ENCODE peak calls at places on chromosomes 6 and 20, in nine cellular contexts. P, R, C, V, B, X, E, Q and H are unnamed samples.

GRCh38 chr20:62898970-62899632 is 27.2 kb downstream of the DIDO1 start:
- DNase-seq in P (no peak), R (no peak), C (no peak), V (no peak), B (no peak), X (no peak), E (no peak), Q (no peak), H (no peak)

GRCh38 chr6:126919947-126920346 is 198.5 kb upstream of the RSPO3 start:
- DNase-seq in P (no peak), R (no peak), C (peak), V (no peak), B (no peak), X (no peak), E (no peak), Q (no peak), H (peak)

GRCh38 chr6:10347561-10348327 is 67.1 kb downstream of the TFAP2A start:
- DNase-seq in P (no peak), R (no peak), C (peak), V (no peak), B (no peak), X (no peak), E (no peak), Q (no peak), H (peak)

GRCh38 chr6:10763006-10763405 is 15.4 kb downstream of the TMEM14B start:
- DNase-seq in P (no peak), R (no peak), C (peak), V (no peak), B (no peak), X (peak), E (no peak), Q (no peak), H (no peak)

GRCh38 chr6:47414517-47415167 is 62.9 kb upstream of the CD2AP start:
- DNase-seq in P (no peak), R (no peak), C (peak), V (no peak), B (no peak), X (no peak), E (no peak), Q (no peak), H (no peak)

GRCh38 chr6:116767715-116768114 is 2.2 kb upstream of the FAM162B start:
- DNase-seq in P (no peak), R (no peak), C (no peak), V (no peak), B (no peak), X (no peak), E (no peak), Q (no peak), H (no peak)

GRCh38 chr6:100307561-100307960 is 157.2 kb downstream of the SIM1 start:
- DNase-seq in P (no peak), R (no peak), C (no peak), V (no peak), B (no peak), X (no peak), E (no peak), Q (no peak), H (no peak)

GRCh38 chr20:51481311-51481997 is 61.1 kb downstream of the NFATC2 start:
- DNase-seq in P (no peak), R (no peak), C (no peak), V (no peak), B (no peak), X (no peak), E (no peak), Q (no peak), H (no peak)

GRCh38 chr6:94272327-94272726 is 853.0 kb upstream of the EPHA7 start:
- DNase-seq in P (no peak), R (no peak), C (no peak), V (no peak), B (no peak), X (no peak), E (no peak), Q (no peak), H (no peak)

GRCh38 chr20:45088247-45088646 is 12.7 kb downstream of the KCNS1 start:
- DNase-seq in P (no peak), R (no peak), C (peak), V (no peak), B (no peak), X (no peak), E (no peak), Q (no peak), H (peak)

GRCh38 chr6:2355155-2355554 is 109.8 kb upstream of the GMDS start:
- DNase-seq in P (no peak), R (no peak), C (peak), V (no peak), B (no peak), X (no peak), E (no peak), Q (no peak), H (no peak)

GRCh38 chr6:132820629-132821381 is 6.4 kb downstream of the RPS12 start:
- DNase-seq in P (no peak), R (no peak), C (peak), V (no peak), B (no peak), X (no peak), E (no peak), Q (no peak), H (no peak)

GRCh38 chr20:53599378-53599777 is 5.7 kb upstream of the ZNF217 start:
- DNase-seq in P (no peak), R (no peak), C (no peak), V (no peak), B (no peak), X (no peak), E (no peak), Q (no peak), H (no peak)

GRCh38 chr6:33123732-33124524 is 48.1 kb downstream of the HLA-DPB1 start:
- DNase-seq in P (no peak), R (no peak), C (no peak), V (peak), B (no peak), X (no peak), E (no peak), Q (no peak), H (peak)

GRCh38 chr6:128112494-128112893 is 211.6 kb upstream of the THEMIS start:
- DNase-seq in P (no peak), R (no peak), C (no peak), V (no peak), B (no peak), X (no peak), E (no peak), Q (no peak), H (no peak)

GRCh38 chr6:42923656-42924055 is 5.6 kb upstream of the CNPY3 start:
- DNase-seq in P (no peak), R (no peak), C (no peak), V (no peak), B (no peak), X (no peak), E (no peak), Q (no peak), H (no peak)

GRCh38 chr6:28839443-28840120 is 84.2 kb downstream of the TRIM27 start:
- DNase-seq in P (no peak), R (no peak), C (no peak), V (no peak), B (no peak), X (no peak), E (no peak), Q (no peak), H (no peak)

GRCh38 chr6:159833556-159833955 is 33.5 kb downstream of the PNLDC1 start:
- DNase-seq in P (no peak), R (no peak), C (no peak), V (no peak), B (no peak), X (no peak), E (no peak), Q (no peak), H (no peak)

GRCh38 chr6:132907231-132907630 is 92.9 kb downstream of the RPS12 start:
- DNase-seq in P (no peak), R (no peak), C (no peak), V (no peak), B (no peak), X (no peak), E (no peak), Q (no peak), H (no peak)

GRCh38 chr6:158002249-158002950 is 20.7 kb downstream of the SYNJ2 start:
- DNase-seq in P (no peak), R (no peak), C (no peak), V (no peak), B (peak), X (peak), E (no peak), Q (no peak), H (peak)

GRCh38 chr6:83071707-83072106 is 4.2 kb downstream of the DOP1A start:
- DNase-seq in P (no peak), R (no peak), C (no peak), V (no peak), B (no peak), X (no peak), E (no peak), Q (no peak), H (peak)
- H3K27ac ChIP-seq in P (peak), R (no peak), C (no peak), V (no peak), B (no peak), X (no peak), E (no peak), Q (no peak), H (peak)

DNA sequence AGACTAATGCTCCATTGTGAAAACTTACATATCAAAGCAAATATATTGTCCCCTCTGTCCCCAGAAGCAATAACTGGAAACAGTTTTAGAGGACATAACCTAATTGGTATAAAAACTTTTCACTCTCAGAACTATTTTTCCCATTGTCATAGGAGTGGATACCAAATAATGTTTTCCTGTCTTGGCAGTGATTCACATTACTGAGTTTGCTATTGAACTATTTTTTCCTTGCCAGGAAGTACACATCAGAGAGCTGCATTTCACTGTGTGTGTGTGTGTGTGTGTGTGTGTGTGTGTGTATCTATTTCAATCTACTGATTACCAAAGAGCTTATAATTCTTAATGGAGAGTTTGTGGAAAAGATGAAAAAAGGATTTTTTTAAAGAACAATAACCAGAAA is 45.4 kb downstream of the AKAP12 start:
- DNase-seq in P (no peak), R (no peak), C (peak), V (no peak), B (no peak), X (no peak), E (no peak), Q (no peak), H (no peak)
- H3K27ac ChIP-seq in P (peak), R (no peak), C (peak), V (no peak), B (no peak), X (no peak), E (no peak), Q (no peak), H (no peak)

GRCh38 chr6:45439459-45439858 is 61.7 kb upstream of the SUPT3H start:
- DNase-seq in P (no peak), R (no peak), C (no peak), V (no peak), B (no peak), X (no peak), E (no peak), Q (no peak), H (no peak)

GRCh38 chr6:45438849-45439406 is 61.2 kb upstream of the SUPT3H start:
- DNase-seq in P (no peak), R (no peak), C (peak), V (no peak), B (no peak), X (no peak), E (no peak), Q (no peak), H (no peak)

GRCh38 chr6:45436544-45437440 is 59.1 kb upstream of the SUPT3H start:
- DNase-seq in P (no peak), R (no peak), C (peak), V (no peak), B (no peak), X (no peak), E (no peak), Q (no peak), H (no peak)

GRCh38 chr6:45437441-45437820 is 59.7 kb upstream of the SUPT3H start:
- DNase-seq in P (no peak), R (no peak), C (no peak), V (no peak), B (no peak), X (no peak), E (no peak), Q (no peak), H (no peak)

DNA sequence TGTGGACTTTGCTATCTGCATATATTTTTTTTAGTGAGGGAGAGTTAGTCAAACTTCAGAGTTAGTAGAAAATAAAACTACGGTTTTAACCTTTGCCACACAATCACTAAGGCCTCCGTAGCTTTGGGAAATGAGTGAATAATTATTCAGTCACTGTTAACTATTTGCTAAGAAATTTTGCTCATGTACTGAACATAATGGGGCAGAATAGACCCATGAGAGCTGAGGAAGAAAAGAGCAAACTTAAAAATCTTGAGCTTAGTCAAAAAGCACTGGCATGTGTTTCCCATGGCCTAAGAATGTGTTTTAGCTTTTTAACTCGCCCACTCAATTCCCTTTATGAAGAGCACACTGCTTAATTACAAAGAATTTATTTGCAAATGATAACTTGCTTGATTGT is 60.4 kb upstream of the SUPT3H start:
- DNase-seq in P (no peak), R (no peak), C (no peak), V (no peak), B (no peak), X (no peak), E (no peak), Q (no peak), H (no peak)
- H3K27ac ChIP-seq in P (no peak), R (no peak), C (peak), V (no peak), B (no peak), X (no peak), E (no peak), Q (no peak), H (no peak)

GRCh38 chr20:11882651-11883050 is 35.0 kb upstream of the BTBD3 start:
- DNase-seq in P (no peak), R (no peak), C (no peak), V (no peak), B (no peak), X (no peak), E (no peak), Q (no peak), H (no peak)
- H3K27ac ChIP-seq in P (no peak), R (no peak), C (no peak), V (no peak), B (no peak), X (no peak), E (no peak), Q (no peak), H (no peak)

GRCh38 chr6:25137497-25137896 is 141.7 kb upstream of the CARMIL1 start:
- DNase-seq in P (no peak), R (no peak), C (no peak), V (no peak), B (no peak), X (no peak), E (no peak), Q (no peak), H (no peak)

GRCh38 chr6:25138024-25138696 is 141.0 kb upstream of the CARMIL1 start:
- DNase-seq in P (peak), R (peak), C (peak), V (no peak), B (peak), X (peak), E (peak), Q (peak), H (peak)

GRCh38 chr6:25138697-25139051 is 140.5 kb upstream of the CARMIL1 start:
- DNase-seq in P (no peak), R (no peak), C (no peak), V (no peak), B (no peak), X (no peak), E (no peak), Q (no peak), H (no peak)

GRCh38 chr6:25133479-25133878 is 145.7 kb upstream of the CARMIL1 start:
- DNase-seq in P (no peak), R (no peak), C (no peak), V (no peak), B (no peak), X (no peak), E (no peak), Q (no peak), H (no peak)

DNA sequence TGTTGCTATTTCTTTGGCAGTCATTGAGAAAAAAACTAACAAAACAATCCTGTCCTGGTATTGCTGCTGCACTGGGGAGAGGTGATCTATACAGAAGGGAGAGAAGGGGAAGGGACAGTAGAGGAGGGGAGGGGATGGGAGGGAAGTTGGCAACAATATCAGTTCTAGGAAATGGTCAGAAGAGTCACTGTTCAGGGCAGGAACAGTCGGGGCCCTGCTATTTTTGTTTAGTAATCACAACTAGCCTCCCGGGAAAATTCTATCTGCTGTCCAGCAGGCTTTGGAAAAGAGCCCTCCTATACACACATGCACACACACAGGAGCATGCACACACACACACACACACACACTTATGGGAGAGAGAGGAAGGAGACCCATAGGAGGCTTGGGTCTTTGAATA is 142.3 kb upstream of the CARMIL1 start:
- DNase-seq in P (no peak), R (no peak), C (peak), V (no peak), B (no peak), X (no peak), E (no peak), Q (no peak), H (no peak)
- H3K27ac ChIP-seq in P (peak), R (peak), C (no peak), V (no peak), B (peak), X (peak), E (no peak), Q (peak), H (no peak)

DNA sequence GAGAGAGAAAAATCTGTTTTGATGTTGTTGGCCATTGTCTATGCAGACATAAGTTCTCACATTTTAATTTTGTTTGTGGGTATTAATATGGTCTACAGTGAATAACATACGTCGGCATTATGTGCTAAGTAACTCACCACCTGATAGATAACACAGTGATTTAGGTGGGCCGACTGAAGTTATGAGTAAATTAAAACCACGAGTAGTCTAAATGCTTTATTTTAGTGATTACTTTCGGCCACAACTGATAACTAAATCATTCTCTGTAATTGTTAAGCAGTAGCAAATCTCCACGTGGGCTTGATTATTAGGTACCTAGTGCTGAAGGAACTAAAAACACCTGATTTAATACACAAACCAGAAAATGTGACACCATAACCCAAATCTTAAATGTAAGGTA is 1.2 kb downstream of the DOP1A start:
- DNase-seq in P (no peak), R (no peak), C (no peak), V (no peak), B (no peak), X (no peak), E (no peak), Q (no peak), H (no peak)
- H3K27ac ChIP-seq in P (peak), R (peak), C (no peak), V (peak), B (no peak), X (no peak), E (no peak), Q (no peak), H (no peak)

DNA sequence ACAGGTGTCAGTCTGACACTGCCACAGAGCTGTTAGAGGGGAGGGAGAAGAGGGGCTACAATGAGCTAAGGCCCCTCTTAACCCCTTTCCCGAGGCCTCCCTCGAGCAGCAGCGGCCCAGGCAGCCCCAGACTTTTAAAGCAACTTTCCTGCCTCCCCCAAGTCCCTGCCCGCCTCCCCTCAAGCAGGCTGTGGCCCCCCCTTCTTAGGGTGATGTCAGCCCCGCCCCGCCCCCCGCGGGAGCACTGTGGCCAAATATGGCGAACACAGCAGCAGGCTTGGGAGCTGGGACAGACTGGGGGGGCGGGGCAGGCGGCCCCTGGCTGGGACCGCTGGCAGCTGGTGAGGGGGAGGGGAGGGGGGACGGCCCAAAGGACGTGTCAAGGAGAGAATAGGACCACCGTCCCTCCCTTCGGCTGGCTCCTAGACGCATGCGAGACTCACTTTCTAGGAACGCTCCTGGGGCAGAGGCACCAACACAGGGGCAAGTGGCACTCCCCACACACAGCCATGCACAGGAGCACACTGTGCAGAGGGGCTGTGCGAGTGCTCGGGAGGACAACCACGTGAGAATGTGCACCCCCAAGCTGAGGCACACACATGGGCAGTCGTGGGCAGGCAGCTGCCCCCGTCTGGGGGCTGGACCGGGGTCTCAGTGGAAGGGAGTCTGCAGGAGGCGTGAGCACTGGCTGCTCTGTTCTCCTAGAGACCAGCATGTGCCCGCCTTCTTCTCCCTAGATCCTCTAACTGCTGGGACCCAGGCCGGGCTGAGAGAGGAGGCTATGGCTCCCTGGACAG is 6.7 kb downstream of the TEAD3 start:
- DNase-seq in P (peak), R (no peak), C (peak), V (peak), B (peak), X (peak), E (no peak), Q (no peak), H (no peak)
- H3K27ac ChIP-seq in P (peak), R (no peak), C (peak), V (no peak), B (peak), X (peak), E (no peak), Q (peak), H (peak)

GRCh38 chr20:23162887-23163286 is 76.8 kb upstream of the CD93 start:
- DNase-seq in P (no peak), R (no peak), C (no peak), V (no peak), B (no peak), X (no peak), E (no peak), Q (no peak), H (no peak)

GRCh38 chr20:23160536-23161243 is 74.6 kb upstream of the CD93 start:
- DNase-seq in P (no peak), R (no peak), C (peak), V (peak), B (no peak), X (no peak), E (no peak), Q (no peak), H (no peak)

GRCh38 chr20:23159923-23160445 is 73.9 kb upstream of the CD93 start:
- DNase-seq in P (no peak), R (no peak), C (peak), V (no peak), B (no peak), X (no peak), E (no peak), Q (no peak), H (no peak)

GRCh38 chr20:23161968-23162696 is 76.0 kb upstream of the CD93 start:
- DNase-seq in P (peak), R (no peak), C (peak), V (no peak), B (peak), X (peak), E (no peak), Q (peak), H (peak)

GRCh38 chr20:23161244-23161875 is 75.2 kb upstream of the CD93 start:
- DNase-seq in P (no peak), R (no peak), C (peak), V (no peak), B (no peak), X (no peak), E (no peak), Q (no peak), H (no peak)
- H3K27ac ChIP-seq in P (peak), R (no peak), C (peak), V (no peak), B (no peak), X (no peak), E (no peak), Q (peak), H (peak)

GRCh38 chr20:46900068-46900467 is 5.4 kb downstream of the EYA2 start:
- DNase-seq in P (no peak), R (no peak), C (no peak), V (no peak), B (no peak), X (no peak), E (no peak), Q (no peak), H (no peak)
- H3K27ac ChIP-seq in P (no peak), R (no peak), C (no peak), V (no peak), B (no peak), X (no peak), E (no peak), Q (no peak), H (no peak)